ENCODE peak calls at places on chromosomes 2 and 18, in six cellular contexts. U is NCI-H1694; P is stimulated activated CD4-positive, alpha-beta T cell treated with anti-CD3 and anti-CD28 coated beads, Interleukin-15, amount 100 ng/mL, for 1 hour; A is activated CD8-positive, alpha-beta memory T cell treated with anti-CD3 and anti-CD28 coated beads for 48 hours; T is AG09309; B is NCI-H345. R is an unnamed sample.

GRCh38 chr18:77650799-77651385 is 401.2 kb downstream of the GALR1 start:
- DNase-seq in B (peak), U (no peak), A (peak), T (no peak), P (peak), R (peak)

GRCh38 chr2:19900536-19901200 is 1.1 kb downstream of the TTC32 start:
- DNase-seq in B (peak), P (no peak), U (no peak), A (no peak), T (no peak), R (no peak)

GRCh38 chr18:50853863-50854271 is 25.1 kb upstream of the ME2 start:
- DNase-seq in B (no peak), A (no peak), T (no peak), U (no peak), P (no peak), R (no peak)

GRCh38 chr2:143392358-143392757 is 263.1 kb downstream of the ARHGAP15 start:
- DNase-seq in T (no peak), U (no peak), P (no peak), B (no peak), A (no peak), R (no peak)

GRCh38 chr2:194545978-194546377 is 1111.0 kb upstream of the SLC39A10 start:
- DNase-seq in A (no peak), P (no peak), T (no peak), U (no peak), B (no peak), R (peak)

GRCh38 chr2:169276045-169276444 is 86.3 kb downstream of the LRP2 start:
- DNase-seq in P (no peak), U (no peak), B (no peak), A (no peak), T (no peak), R (no peak)

GRCh38 chr2:8679827-8680731 is 1.8 kb upstream of the ID2 start:
- DNase-seq in B (peak), P (no peak), U (peak), A (no peak), T (no peak), R (peak)

GRCh38 chr18:43485565-43485964 is 208.3 kb upstream of the SYT4 start:
- DNase-seq in T (no peak), A (no peak), B (no peak), U (no peak), P (no peak), R (no peak)

GRCh38 chr2:30177861-30178465 is 31.2 kb downstream of the YPEL5 start:
- DNase-seq in B (no peak), T (no peak), U (no peak), A (no peak), P (no peak), R (no peak)

GRCh38 chr2:150339951-150340350 is 147.5 kb downstream of the RND3 start:
- DNase-seq in P (no peak), T (no peak), B (no peak), U (peak), A (no peak), R (no peak)

GRCh38 chr2:138722316-138722715 is 57.9 kb downstream of the NXPH2 start:
- DNase-seq in P (no peak), T (no peak), A (no peak), B (no peak), U (no peak), R (peak)

GRCh38 chr2:9668686-9669338 is 38.0 kb upstream of the YWHAQ start:
- DNase-seq in P (no peak), A (no peak), T (no peak), U (no peak), B (peak), R (no peak)

GRCh38 chr2:33246432-33246831 is 230.0 kb upstream of the RASGRP3 start:
- DNase-seq in T (no peak), P (no peak), U (no peak), B (no peak), A (no peak), R (no peak)

GRCh38 chr2:109380502-109381326 is 233.1 kb downstream of the SEPTIN10 start:
- DNase-seq in A (no peak), P (no peak), T (no peak), U (no peak), B (no peak), R (no peak)

GRCh38 chr2:11861044-11861443 is 114.6 kb downstream of the LPIN1 start:
- DNase-seq in T (no peak), B (no peak), P (no peak), U (no peak), A (no peak), R (no peak)

GRCh38 chr2:134917958-134918517 is 584 bp upstream of the CCNT2 start:
- DNase-seq in P (peak), B (peak), A (no peak), T (no peak), U (no peak), R (peak)

GRCh38 chr2:129887688-129888266 is 91.7 kb upstream of the RAB6C start:
- DNase-seq in T (no peak), P (no peak), A (no peak), B (no peak), U (no peak), R (no peak)

GRCh38 chr2:146239392-146240135 is 1605.3 kb upstream of the ACVR2A start:
- DNase-seq in B (no peak), T (peak), U (no peak), A (no peak), P (no peak), R (no peak)

GRCh38 chr18:39825485-39825884 is 2129.5 kb upstream of the PIK3C3 start:
- DNase-seq in B (no peak), A (no peak), P (no peak), U (no peak), T (no peak), R (no peak)

GRCh38 chr18:51128533-51128932 is 68.9 kb downstream of the MEX3C start:
- DNase-seq in T (no peak), P (no peak), B (no peak), U (no peak), A (no peak), R (no peak)

GRCh38 chr2:55519908-55520885 is 679 bp downstream of the CFAP36 start:
- DNase-seq in U (peak), T (no peak), A (no peak), P (peak), B (peak), R (peak)

GRCh38 chr18:62452280-62452824 is 70.5 kb upstream of the ZCCHC2 start:
- DNase-seq in U (no peak), T (peak), A (no peak), P (no peak), B (no peak), R (no peak)

GRCh38 chr2:229169751-229170150 is 101.3 kb downstream of the PID1 start:
- DNase-seq in P (no peak), A (no peak), U (no peak), B (no peak), T (no peak), R (no peak)

GRCh38 chr18:49959176-49959575 is 145.8 kb upstream of the ACAA2 start:
- DNase-seq in B (no peak), T (no peak), P (no peak), A (no peak), U (no peak), R (no peak)

GRCh38 chr18:78171954-78172353 is 807.7 kb upstream of the SALL3 start:
- DNase-seq in T (no peak), P (no peak), U (no peak), A (no peak), B (no peak), R (no peak)